ENCODE peak calls at places on chromosomes 12 and 14, in five cellular contexts. One of them, this sample, is unnamed.

GRCh38 chr12:57813111-57813970 is 5.2 kb downstream of the AVIL start:
- DNase-seq in NCI-H1694: no peak
- DNase-seq in stimulated activated CD4-positive, alpha-beta T cell treated with anti-CD3 and anti-CD28 coated beads, Interleukin-4, amount 100 ng/mL, for 24 hours: no peak
- DNase-seq in progenitor cell of endocrine pancreas: no peak
- DNase-seq in brain microvascular endothelial cell: no peak
- DNase-seq in this sample: no peak

GRCh38 chr12:92253301-92253700 is 107.7 kb upstream of the BTG1 start:
- DNase-seq in brain microvascular endothelial cell: no peak
- DNase-seq in progenitor cell of endocrine pancreas: no peak
- DNase-seq in stimulated activated CD4-positive, alpha-beta T cell treated with anti-CD3 and anti-CD28 coated beads, Interleukin-4, amount 100 ng/mL, for 24 hours: no peak
- DNase-seq in NCI-H1694: no peak
- DNase-seq in this sample: no peak

GRCh38 chr12:6333566-6333965 is 8.3 kb downstream of the TNFRSF1A start:
- DNase-seq in brain microvascular endothelial cell: peak
- DNase-seq in NCI-H1694: no peak
- DNase-seq in progenitor cell of endocrine pancreas: no peak
- DNase-seq in stimulated activated CD4-positive, alpha-beta T cell treated with anti-CD3 and anti-CD28 coated beads, Interleukin-4, amount 100 ng/mL, for 24 hours: no peak
- DNase-seq in this sample: no peak

GRCh38 chr12:120332041-120332440 is 4.5 kb upstream of the PLA2G1B start:
- DNase-seq in progenitor cell of endocrine pancreas: no peak
- DNase-seq in brain microvascular endothelial cell: no peak
- DNase-seq in NCI-H1694: no peak
- DNase-seq in stimulated activated CD4-positive, alpha-beta T cell treated with anti-CD3 and anti-CD28 coated beads, Interleukin-4, amount 100 ng/mL, for 24 hours: no peak
- DNase-seq in this sample: no peak

GRCh38 chr12:1859643-1860042 is 39.3 kb downstream of the LRTM2 start:
- DNase-seq in stimulated activated CD4-positive, alpha-beta T cell treated with anti-CD3 and anti-CD28 coated beads, Interleukin-4, amount 100 ng/mL, for 24 hours: no peak
- DNase-seq in NCI-H1694: no peak
- DNase-seq in progenitor cell of endocrine pancreas: no peak
- DNase-seq in brain microvascular endothelial cell: peak
- DNase-seq in this sample: no peak

GRCh38 chr12:26176725-26177124 is 18.6 kb upstream of the SSPN start:
- DNase-seq in NCI-H1694: no peak
- DNase-seq in progenitor cell of endocrine pancreas: no peak
- DNase-seq in stimulated activated CD4-positive, alpha-beta T cell treated with anti-CD3 and anti-CD28 coated beads, Interleukin-4, amount 100 ng/mL, for 24 hours: no peak
- DNase-seq in brain microvascular endothelial cell: no peak
- DNase-seq in this sample: no peak

GRCh38 chr14:91117960-91118359 is 4.1 kb downstream of the DGLUCY start:
- DNase-seq in progenitor cell of endocrine pancreas: no peak
- DNase-seq in NCI-H1694: no peak
- DNase-seq in stimulated activated CD4-positive, alpha-beta T cell treated with anti-CD3 and anti-CD28 coated beads, Interleukin-4, amount 100 ng/mL, for 24 hours: no peak
- DNase-seq in brain microvascular endothelial cell: no peak
- DNase-seq in this sample: no peak

GRCh38 chr12:66052988-66053615 is 77.4 kb downstream of the LLPH start:
- DNase-seq in NCI-H1694: no peak
- DNase-seq in brain microvascular endothelial cell: no peak
- DNase-seq in progenitor cell of endocrine pancreas: no peak
- DNase-seq in stimulated activated CD4-positive, alpha-beta T cell treated with anti-CD3 and anti-CD28 coated beads, Interleukin-4, amount 100 ng/mL, for 24 hours: no peak
- DNase-seq in this sample: no peak

GRCh38 chr14:96629082-96629481 is 126.9 kb downstream of the PAPOLA start:
- DNase-seq in NCI-H1694: no peak
- DNase-seq in stimulated activated CD4-positive, alpha-beta T cell treated with anti-CD3 and anti-CD28 coated beads, Interleukin-4, amount 100 ng/mL, for 24 hours: no peak
- DNase-seq in progenitor cell of endocrine pancreas: peak
- DNase-seq in brain microvascular endothelial cell: no peak
- DNase-seq in this sample: no peak

GRCh38 chr12:89040146-89040964 is 311.9 kb downstream of the DUSP6 start:
- DNase-seq in progenitor cell of endocrine pancreas: no peak
- DNase-seq in brain microvascular endothelial cell: peak
- DNase-seq in stimulated activated CD4-positive, alpha-beta T cell treated with anti-CD3 and anti-CD28 coated beads, Interleukin-4, amount 100 ng/mL, for 24 hours: peak
- DNase-seq in NCI-H1694: no peak
- DNase-seq in this sample: peak

GRCh38 chr12:124792961-124793441 is 70.7 kb downstream of the SCARB1 start:
- DNase-seq in NCI-H1694: no peak
- DNase-seq in stimulated activated CD4-positive, alpha-beta T cell treated with anti-CD3 and anti-CD28 coated beads, Interleukin-4, amount 100 ng/mL, for 24 hours: no peak
- DNase-seq in progenitor cell of endocrine pancreas: no peak
- DNase-seq in brain microvascular endothelial cell: peak
- DNase-seq in this sample: no peak

GRCh38 chr14:100145682-100146464 is 13.6 kb downstream of the DEGS2 start:
- DNase-seq in NCI-H1694: no peak
- DNase-seq in stimulated activated CD4-positive, alpha-beta T cell treated with anti-CD3 and anti-CD28 coated beads, Interleukin-4, amount 100 ng/mL, for 24 hours: no peak
- DNase-seq in progenitor cell of endocrine pancreas: no peak
- DNase-seq in brain microvascular endothelial cell: no peak
- DNase-seq in this sample: no peak

GRCh38 chr12:10304161-10304574 is 3.5 kb upstream of the KLRD1 start:
- DNase-seq in stimulated activated CD4-positive, alpha-beta T cell treated with anti-CD3 and anti-CD28 coated beads, Interleukin-4, amount 100 ng/mL, for 24 hours: peak
- DNase-seq in brain microvascular endothelial cell: peak
- DNase-seq in progenitor cell of endocrine pancreas: no peak
- DNase-seq in NCI-H1694: no peak
- DNase-seq in this sample: no peak

GRCh38 chr12:47573146-47573659 is 132.6 kb downstream of the RPAP3 start:
- DNase-seq in stimulated activated CD4-positive, alpha-beta T cell treated with anti-CD3 and anti-CD28 coated beads, Interleukin-4, amount 100 ng/mL, for 24 hours: no peak
- DNase-seq in brain microvascular endothelial cell: no peak
- DNase-seq in NCI-H1694: no peak
- DNase-seq in progenitor cell of endocrine pancreas: no peak
- DNase-seq in this sample: no peak

GRCh38 chr12:6363330-6364036 is 11.9 kb downstream of the SCNN1A start:
- DNase-seq in progenitor cell of endocrine pancreas: peak
- DNase-seq in brain microvascular endothelial cell: no peak
- DNase-seq in NCI-H1694: no peak
- DNase-seq in stimulated activated CD4-positive, alpha-beta T cell treated with anti-CD3 and anti-CD28 coated beads, Interleukin-4, amount 100 ng/mL, for 24 hours: peak
- DNase-seq in this sample: peak

GRCh38 chr12:48165089-48166031 is 8.0 kb upstream of the ASB8 start:
- DNase-seq in brain microvascular endothelial cell: no peak
- DNase-seq in stimulated activated CD4-positive, alpha-beta T cell treated with anti-CD3 and anti-CD28 coated beads, Interleukin-4, amount 100 ng/mL, for 24 hours: peak
- DNase-seq in NCI-H1694: peak
- DNase-seq in progenitor cell of endocrine pancreas: no peak
- DNase-seq in this sample: no peak

GRCh38 chr12:24661657-24662096 is 287.2 kb downstream of the BCAT1 start:
- DNase-seq in brain microvascular endothelial cell: peak
- DNase-seq in stimulated activated CD4-positive, alpha-beta T cell treated with anti-CD3 and anti-CD28 coated beads, Interleukin-4, amount 100 ng/mL, for 24 hours: no peak
- DNase-seq in progenitor cell of endocrine pancreas: no peak
- DNase-seq in NCI-H1694: no peak
- DNase-seq in this sample: no peak

GRCh38 chr14:22986508-22987054 is 4.2 kb upstream of the AJUBA start:
- DNase-seq in progenitor cell of endocrine pancreas: peak
- DNase-seq in brain microvascular endothelial cell: peak
- DNase-seq in NCI-H1694: peak
- DNase-seq in stimulated activated CD4-positive, alpha-beta T cell treated with anti-CD3 and anti-CD28 coated beads, Interleukin-4, amount 100 ng/mL, for 24 hours: peak
- DNase-seq in this sample: peak

GRCh38 chr12:113852695-113853490 is 113.2 kb downstream of the RBM19 start:
- DNase-seq in brain microvascular endothelial cell: no peak
- DNase-seq in NCI-H1694: peak
- DNase-seq in stimulated activated CD4-positive, alpha-beta T cell treated with anti-CD3 and anti-CD28 coated beads, Interleukin-4, amount 100 ng/mL, for 24 hours: no peak
- DNase-seq in progenitor cell of endocrine pancreas: no peak
- DNase-seq in this sample: no peak

GRCh38 chr12:31315089-31315725 is 10.7 kb downstream of the SINHCAF start:
- DNase-seq in NCI-H1694: no peak
- DNase-seq in progenitor cell of endocrine pancreas: no peak
- DNase-seq in stimulated activated CD4-positive, alpha-beta T cell treated with anti-CD3 and anti-CD28 coated beads, Interleukin-4, amount 100 ng/mL, for 24 hours: no peak
- DNase-seq in brain microvascular endothelial cell: no peak
- DNase-seq in this sample: no peak

GRCh38 chr14:54322668-54323380 is 74.0 kb upstream of the CDKN3 start:
- DNase-seq in NCI-H1694: peak
- DNase-seq in stimulated activated CD4-positive, alpha-beta T cell treated with anti-CD3 and anti-CD28 coated beads, Interleukin-4, amount 100 ng/mL, for 24 hours: no peak
- DNase-seq in brain microvascular endothelial cell: no peak
- DNase-seq in progenitor cell of endocrine pancreas: no peak
- DNase-seq in this sample: no peak

GRCh38 chr14:105249175-105250007 is 1.1 kb downstream of the BTBD6 start:
- DNase-seq in brain microvascular endothelial cell: peak
- DNase-seq in stimulated activated CD4-positive, alpha-beta T cell treated with anti-CD3 and anti-CD28 coated beads, Interleukin-4, amount 100 ng/mL, for 24 hours: no peak
- DNase-seq in progenitor cell of endocrine pancreas: peak
- DNase-seq in NCI-H1694: no peak
- DNase-seq in this sample: no peak

GRCh38 chr14:94769413-94770250 is at the start of gene GSC:
- DNase-seq in brain microvascular endothelial cell: no peak
- DNase-seq in progenitor cell of endocrine pancreas: peak
- DNase-seq in NCI-H1694: peak
- DNase-seq in stimulated activated CD4-positive, alpha-beta T cell treated with anti-CD3 and anti-CD28 coated beads, Interleukin-4, amount 100 ng/mL, for 24 hours: no peak
- DNase-seq in this sample: no peak

GRCh38 chr12:6914246-6914947 is at the start of gene ENO2:
- DNase-seq in NCI-H1694: peak
- DNase-seq in stimulated activated CD4-positive, alpha-beta T cell treated with anti-CD3 and anti-CD28 coated beads, Interleukin-4, amount 100 ng/mL, for 24 hours: peak
- DNase-seq in brain microvascular endothelial cell: peak
- DNase-seq in progenitor cell of endocrine pancreas: peak
- DNase-seq in this sample: peak

This sample was measured in T-helper 22 cell.